ENCODE peak calls at places on chromosomes 6 and 20, in seven cellular contexts. One of them, this sample, is unnamed.

GRCh38 chr6:501891-502601 is 110.5 kb downstream of the IRF4 start:
- DNase-seq in breast epithelium: no peak
- DNase-seq in upper lobe of right lung: no peak
- DNase-seq in esophagus squamous epithelium: no peak
- DNase-seq in DND-41: peak; percentile 51
- DNase-seq in RWPE2: no peak
- DNase-seq in MCF 10A: no peak
- DNase-seq in this sample: peak; percentile 89

GRCh38 chr6:350371-350770 is 41.2 kb upstream of the IRF4 start:
- DNase-seq in upper lobe of right lung: peak; percentile 48
- DNase-seq in RWPE2: no peak
- DNase-seq in breast epithelium: no peak
- DNase-seq in DND-41: no peak
- DNase-seq in esophagus squamous epithelium: no peak
- DNase-seq in MCF 10A: no peak
- DNase-seq in this sample: no peak

GRCh38 chr6:150783818-150784217 is 81.7 kb upstream of the MTHFD1L start:
- DNase-seq in upper lobe of right lung: no peak
- DNase-seq in RWPE2: no peak
- DNase-seq in esophagus squamous epithelium: no peak
- DNase-seq in breast epithelium: no peak
- DNase-seq in DND-41: no peak
- DNase-seq in MCF 10A: no peak
- DNase-seq in this sample: no peak

GRCh38 chr6:64988148-64988547 is 718.9 kb downstream of the EYS start:
- DNase-seq in MCF 10A: no peak
- DNase-seq in esophagus squamous epithelium: no peak
- DNase-seq in breast epithelium: no peak
- DNase-seq in upper lobe of right lung: no peak
- DNase-seq in RWPE2: no peak
- DNase-seq in DND-41: no peak
- DNase-seq in this sample: no peak

GRCh38 chr6:16770701-16771569 is 9.7 kb upstream of the ATXN1 start:
- DNase-seq in MCF 10A: peak; percentile 77
- DNase-seq in DND-41: peak; percentile 70
- DNase-seq in RWPE2: no peak
- DNase-seq in esophagus squamous epithelium: peak; percentile 24
- DNase-seq in upper lobe of right lung: peak; percentile 91
- DNase-seq in breast epithelium: peak; percentile 48
- DNase-seq in this sample: peak; percentile 80

GRCh38 chr6:136950436-136950835 is 28.3 kb downstream of the SLC35D3 start:
- DNase-seq in breast epithelium: no peak
- DNase-seq in DND-41: no peak
- DNase-seq in upper lobe of right lung: no peak
- DNase-seq in MCF 10A: no peak
- DNase-seq in RWPE2: no peak
- DNase-seq in esophagus squamous epithelium: no peak
- DNase-seq in this sample: no peak

GRCh38 chr20:20084296-20084752 is 32.0 kb downstream of the CFAP61 start:
- DNase-seq in breast epithelium: no peak
- DNase-seq in MCF 10A: no peak
- DNase-seq in upper lobe of right lung: no peak
- DNase-seq in RWPE2: no peak
- DNase-seq in esophagus squamous epithelium: no peak
- DNase-seq in DND-41: no peak
- DNase-seq in this sample: no peak

GRCh38 chr6:95725344-95725743 is 148.0 kb downstream of the MANEA start:
- DNase-seq in breast epithelium: no peak
- DNase-seq in MCF 10A: no peak
- DNase-seq in upper lobe of right lung: no peak
- DNase-seq in RWPE2: no peak
- DNase-seq in DND-41: no peak
- DNase-seq in esophagus squamous epithelium: no peak
- DNase-seq in this sample: no peak

GRCh38 chr20:48839518-48839917 is 11.7 kb upstream of the PREX1 start:
- DNase-seq in esophagus squamous epithelium: no peak
- DNase-seq in MCF 10A: no peak
- DNase-seq in upper lobe of right lung: no peak
- DNase-seq in breast epithelium: no peak
- DNase-seq in RWPE2: no peak
- DNase-seq in DND-41: no peak
- DNase-seq in this sample: no peak

GRCh38 chr6:44540881-44541280 is 153.4 kb downstream of the CDC5L start:
- DNase-seq in DND-41: no peak
- DNase-seq in upper lobe of right lung: no peak
- DNase-seq in breast epithelium: no peak
- DNase-seq in MCF 10A: no peak
- DNase-seq in RWPE2: no peak
- DNase-seq in esophagus squamous epithelium: no peak
- DNase-seq in this sample: no peak

GRCh38 chr6:31820051-31820389 is 4.7 kb downstream of the HSPA1A start:
- DNase-seq in esophagus squamous epithelium: no peak
- DNase-seq in breast epithelium: no peak
- DNase-seq in RWPE2: no peak
- DNase-seq in DND-41: no peak
- DNase-seq in upper lobe of right lung: no peak
- DNase-seq in MCF 10A: no peak
- DNase-seq in this sample: no peak

GRCh38 chr20:56005389-56005715 is at the start of gene CBLN4:
- DNase-seq in breast epithelium: no peak
- DNase-seq in esophagus squamous epithelium: no peak
- DNase-seq in MCF 10A: no peak
- DNase-seq in RWPE2: no peak
- DNase-seq in upper lobe of right lung: no peak
- DNase-seq in DND-41: no peak
- DNase-seq in this sample: no peak

GRCh38 chr6:50264995-50265571 is 215.4 kb upstream of the DEFB112 start:
- DNase-seq in MCF 10A: peak; percentile 35
- DNase-seq in upper lobe of right lung: no peak
- DNase-seq in DND-41: no peak
- DNase-seq in breast epithelium: no peak
- DNase-seq in esophagus squamous epithelium: no peak
- DNase-seq in RWPE2: no peak
- DNase-seq in this sample: no peak
- TF ChIP-seq CTCF in MCF 10A: peak; percentile 29
- TF ChIP-seq CTCF in upper lobe of right lung: peak; percentile 10
- TF ChIP-seq CTCF in DND-41: peak; percentile 52
- TF ChIP-seq CTCF in breast epithelium: no peak
- TF ChIP-seq CTCF in esophagus squamous epithelium: peak; percentile 39
- TF ChIP-seq CTCF in RWPE2: peak; percentile 52
- TF ChIP-seq CTCF in this sample: no peak

GRCh38 chr6:56549014-56549413 is 93.7 kb downstream of the DST start:
- DNase-seq in MCF 10A: no peak
- DNase-seq in DND-41: no peak
- DNase-seq in esophagus squamous epithelium: no peak
- DNase-seq in breast epithelium: no peak
- DNase-seq in RWPE2: no peak
- DNase-seq in upper lobe of right lung: no peak
- DNase-seq in this sample: no peak
- TF ChIP-seq CTCF in MCF 10A: no peak
- TF ChIP-seq CTCF in DND-41: no peak
- TF ChIP-seq CTCF in esophagus squamous epithelium: peak; percentile 34
- TF ChIP-seq CTCF in breast epithelium: no peak
- TF ChIP-seq CTCF in RWPE2: peak; percentile 52
- TF ChIP-seq CTCF in upper lobe of right lung: peak; percentile 48
- TF ChIP-seq CTCF in this sample: no peak

GRCh38 chr6:138272543-138273305 is 54.4 kb upstream of the PBOV1 start:
- DNase-seq in RWPE2: no peak
- DNase-seq in breast epithelium: no peak
- DNase-seq in upper lobe of right lung: no peak
- DNase-seq in DND-41: no peak
- DNase-seq in MCF 10A: peak; percentile 4
- DNase-seq in esophagus squamous epithelium: no peak
- DNase-seq in this sample: no peak
- TF ChIP-seq CTCF in RWPE2: no peak
- TF ChIP-seq CTCF in breast epithelium: no peak
- TF ChIP-seq CTCF in upper lobe of right lung: no peak
- TF ChIP-seq CTCF in DND-41: no peak
- TF ChIP-seq CTCF in MCF 10A: no peak
- TF ChIP-seq CTCF in esophagus squamous epithelium: no peak
- TF ChIP-seq CTCF in this sample: no peak

DNA sequence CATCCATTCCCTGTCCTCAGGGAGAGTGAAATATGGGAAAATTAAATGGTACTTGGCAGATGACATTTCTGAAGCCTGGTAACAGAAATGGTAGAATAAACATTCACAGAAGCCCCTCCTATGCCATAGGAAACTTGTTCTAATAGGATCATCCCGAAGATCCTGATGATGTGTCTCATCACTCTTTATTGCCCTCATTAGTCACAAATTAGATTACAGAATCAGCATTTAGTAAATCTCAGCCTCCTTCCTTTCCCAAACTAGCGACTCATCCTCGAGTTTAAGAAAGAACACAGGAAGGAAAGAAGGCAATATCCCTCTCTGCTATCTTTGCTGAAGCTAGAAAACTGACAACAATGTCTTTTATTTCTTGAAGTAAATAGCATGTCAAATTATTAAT is 154.4 kb downstream of the TMEM200A start:
- DNase-seq in DND-41: no peak
- DNase-seq in esophagus squamous epithelium: no peak
- DNase-seq in breast epithelium: no peak
- DNase-seq in upper lobe of right lung: no peak
- DNase-seq in RWPE2: no peak
- DNase-seq in MCF 10A: no peak
- DNase-seq in this sample: no peak
- TF ChIP-seq CTCF in DND-41: no peak
- TF ChIP-seq CTCF in esophagus squamous epithelium: no peak
- TF ChIP-seq CTCF in breast epithelium: no peak
- TF ChIP-seq CTCF in upper lobe of right lung: no peak
- TF ChIP-seq CTCF in RWPE2: no peak
- TF ChIP-seq CTCF in MCF 10A: no peak
- TF ChIP-seq CTCF in this sample: no peak

DNA sequence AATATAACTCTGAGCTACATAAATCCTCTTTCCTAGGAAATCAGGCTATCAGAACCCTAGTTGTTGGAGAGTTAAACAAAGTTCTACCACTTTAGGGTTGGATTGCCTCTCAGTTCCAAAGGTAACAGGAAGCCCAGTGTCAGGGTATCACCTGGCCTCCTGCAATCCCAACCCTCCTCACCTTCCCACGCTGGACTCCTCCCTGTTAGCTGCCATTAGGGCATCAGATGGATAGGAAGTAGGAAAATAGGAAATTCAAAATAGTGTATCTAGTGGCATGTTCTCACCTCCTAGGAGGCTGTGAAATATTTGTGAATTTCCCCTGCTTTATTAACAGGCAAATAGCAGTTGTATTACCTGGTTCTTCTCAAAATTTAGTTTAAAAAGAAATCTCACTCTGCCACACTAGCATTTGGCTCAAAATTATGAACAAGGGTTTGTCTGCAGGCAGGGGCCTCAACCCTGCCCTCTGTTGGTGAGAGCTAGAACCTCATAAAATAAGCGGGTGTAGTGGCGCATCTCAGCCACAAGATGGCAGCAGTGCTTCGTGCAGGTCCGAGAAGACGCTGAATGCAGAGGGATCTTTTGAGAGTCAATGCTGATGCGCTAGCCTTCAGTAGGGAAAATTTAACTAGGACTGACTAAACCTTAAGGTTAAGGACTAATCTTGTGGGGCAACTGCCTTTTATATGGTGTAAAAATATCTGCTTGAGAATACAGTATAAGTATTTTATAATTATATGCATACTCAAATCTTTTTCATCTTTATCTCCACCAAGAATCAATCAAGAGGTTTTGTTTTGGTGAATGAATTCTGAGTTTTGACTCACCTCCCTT is 209.8 kb upstream of the KCNQ5 start:
- DNase-seq in breast epithelium: peak; percentile 71
- DNase-seq in esophagus squamous epithelium: no peak
- DNase-seq in DND-41: peak; percentile 81
- DNase-seq in RWPE2: no peak
- DNase-seq in MCF 10A: peak; percentile 73
- DNase-seq in upper lobe of right lung: peak; percentile 73
- DNase-seq in this sample: peak; percentile 80
- TF ChIP-seq CTCF in breast epithelium: peak; percentile 100
- TF ChIP-seq CTCF in esophagus squamous epithelium: peak; percentile 100
- TF ChIP-seq CTCF in DND-41: peak; percentile 100
- TF ChIP-seq CTCF in RWPE2: peak; percentile 100
- TF ChIP-seq CTCF in MCF 10A: peak; percentile 100
- TF ChIP-seq CTCF in upper lobe of right lung: peak; percentile 100
- TF ChIP-seq CTCF in this sample: peak; percentile 100

DNA sequence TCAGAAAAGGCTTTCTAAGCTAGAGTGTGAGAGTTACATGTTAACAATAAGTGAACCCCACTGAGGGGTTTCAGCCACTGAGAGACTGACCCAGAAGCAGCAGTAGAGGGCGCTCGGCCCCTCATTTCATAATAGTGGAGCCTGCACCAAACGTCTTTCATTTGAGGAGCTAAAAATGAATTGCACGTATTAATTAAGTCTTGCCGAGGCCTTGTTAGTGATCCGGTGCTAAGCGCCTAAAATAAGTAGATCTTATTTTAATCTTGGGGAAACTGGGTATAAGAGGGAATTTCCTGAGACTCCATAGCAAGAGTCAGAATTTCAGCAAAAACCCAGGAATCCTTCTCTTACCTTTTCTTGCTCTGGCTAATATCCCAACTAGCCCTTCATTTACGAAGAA is 209.7 kb downstream of the FARS2 start:
- DNase-seq in MCF 10A: peak; percentile 63
- DNase-seq in upper lobe of right lung: peak; percentile 71
- DNase-seq in breast epithelium: no peak
- DNase-seq in RWPE2: no peak
- DNase-seq in DND-41: peak; percentile 58
- DNase-seq in esophagus squamous epithelium: no peak
- DNase-seq in this sample: peak; percentile 84
- TF ChIP-seq CTCF in MCF 10A: peak; percentile 83
- TF ChIP-seq CTCF in upper lobe of right lung: peak; percentile 87
- TF ChIP-seq CTCF in breast epithelium: peak; percentile 53
- TF ChIP-seq CTCF in RWPE2: peak; percentile 81
- TF ChIP-seq CTCF in DND-41: peak; percentile 77
- TF ChIP-seq CTCF in esophagus squamous epithelium: peak; percentile 69
- TF ChIP-seq CTCF in this sample: peak; percentile 85

GRCh38 chr6:53547815-53548496 is 3.1 kb upstream of the GCLC start:
- DNase-seq in DND-41: peak; percentile 96
- DNase-seq in esophagus squamous epithelium: peak; percentile 79
- DNase-seq in RWPE2: peak; percentile 91
- DNase-seq in upper lobe of right lung: peak; percentile 97
- DNase-seq in breast epithelium: peak; percentile 96
- DNase-seq in MCF 10A: peak; percentile 95
- DNase-seq in this sample: peak; percentile 95
- TF ChIP-seq CTCF in DND-41: peak; percentile 26
- TF ChIP-seq CTCF in esophagus squamous epithelium: peak; percentile 13
- TF ChIP-seq CTCF in RWPE2: peak; percentile 19
- TF ChIP-seq CTCF in upper lobe of right lung: no peak
- TF ChIP-seq CTCF in breast epithelium: no peak
- TF ChIP-seq CTCF in MCF 10A: no peak
- TF ChIP-seq CTCF in this sample: no peak

This sample was measured in activated CD8-positive, alpha-beta T cell treated with anti-CD3 and anti-CD28 coated beads for 36 hours.